ENCODE peak calls at places on chromosomes 12 and 14, in six cellular contexts. One of them, this sample, is unnamed.

GRCh38 chr12:111304642-111305071 is 64.2 kb downstream of the PHETA1 start:
- DNase-seq in H4: no peak
- DNase-seq in HT-29: peak
- DNase-seq in GM12891: no peak
- DNase-seq in C1 segment of cervical spinal cord: no peak
- DNase-seq in smooth muscle cell of the brain vasculature: no peak
- DNase-seq in this sample: no peak

GRCh38 chr14:48527832-48528231 is 852.4 kb upstream of the MDGA2 start:
- DNase-seq in H4: no peak
- DNase-seq in HT-29: no peak
- DNase-seq in GM12891: no peak
- DNase-seq in C1 segment of cervical spinal cord: no peak
- DNase-seq in smooth muscle cell of the brain vasculature: no peak
- DNase-seq in this sample: no peak

GRCh38 chr14:60510976-60511599 is 2.1 kb downstream of the SIX6 start:
- DNase-seq in H4: no peak
- DNase-seq in HT-29: no peak
- DNase-seq in GM12891: no peak
- DNase-seq in C1 segment of cervical spinal cord: no peak
- DNase-seq in smooth muscle cell of the brain vasculature: no peak
- DNase-seq in this sample: no peak

GRCh38 chr14:70707138-70708038 is 65.7 kb downstream of the TTC9 start:
- DNase-seq in H4: peak
- DNase-seq in HT-29: peak
- DNase-seq in GM12891: no peak
- DNase-seq in C1 segment of cervical spinal cord: no peak
- DNase-seq in smooth muscle cell of the brain vasculature: peak
- DNase-seq in this sample: no peak

GRCh38 chr12:113259499-113259953 is 38.3 kb downstream of the TPCN1 start:
- DNase-seq in H4: no peak
- DNase-seq in HT-29: no peak
- DNase-seq in GM12891: no peak
- DNase-seq in C1 segment of cervical spinal cord: peak
- DNase-seq in smooth muscle cell of the brain vasculature: peak
- DNase-seq in this sample: peak

GRCh38 chr12:39375206-39375808 is 67.6 kb downstream of the KIF21A start:
- DNase-seq in H4: no peak
- DNase-seq in HT-29: peak
- DNase-seq in GM12891: no peak
- DNase-seq in C1 segment of cervical spinal cord: no peak
- DNase-seq in smooth muscle cell of the brain vasculature: no peak
- DNase-seq in this sample: no peak

GRCh38 chr14:75452324-75452723 is 24.5 kb downstream of the JDP2 start:
- DNase-seq in H4: no peak
- DNase-seq in HT-29: no peak
- DNase-seq in GM12891: no peak
- DNase-seq in C1 segment of cervical spinal cord: no peak
- DNase-seq in smooth muscle cell of the brain vasculature: no peak
- DNase-seq in this sample: peak

GRCh38 chr12:49706351-49707126 is 666 bp downstream of the FMNL3 start:
- DNase-seq in H4: peak
- DNase-seq in HT-29: no peak
- DNase-seq in GM12891: no peak
- DNase-seq in C1 segment of cervical spinal cord: peak
- DNase-seq in smooth muscle cell of the brain vasculature: no peak
- DNase-seq in this sample: peak

GRCh38 chr12:131867891-131868675 is 26.3 kb upstream of the ULK1 start:
- DNase-seq in H4: peak
- DNase-seq in HT-29: no peak
- DNase-seq in GM12891: peak
- DNase-seq in C1 segment of cervical spinal cord: no peak
- DNase-seq in smooth muscle cell of the brain vasculature: no peak
- DNase-seq in this sample: no peak

GRCh38 chr12:89475203-89475990 is 49.2 kb downstream of the GALNT4 start:
- DNase-seq in H4: no peak
- DNase-seq in HT-29: no peak
- DNase-seq in GM12891: no peak
- DNase-seq in C1 segment of cervical spinal cord: no peak
- DNase-seq in smooth muscle cell of the brain vasculature: no peak
- DNase-seq in this sample: no peak

GRCh38 chr14:68682166-68683103 is 110.4 kb downstream of the ZFP36L1 start:
- DNase-seq in H4: peak
- DNase-seq in HT-29: no peak
- DNase-seq in GM12891: no peak
- DNase-seq in C1 segment of cervical spinal cord: peak
- DNase-seq in smooth muscle cell of the brain vasculature: no peak
- DNase-seq in this sample: peak

GRCh38 chr12:690466-690865 is 27.2 kb upstream of the NINJ2 start:
- DNase-seq in H4: no peak
- DNase-seq in HT-29: no peak
- DNase-seq in GM12891: no peak
- DNase-seq in C1 segment of cervical spinal cord: no peak
- DNase-seq in smooth muscle cell of the brain vasculature: no peak
- DNase-seq in this sample: peak

GRCh38 chr12:80778005-80778541 is 61.4 kb downstream of the MYF5 start:
- DNase-seq in H4: peak
- DNase-seq in HT-29: peak
- DNase-seq in GM12891: peak
- DNase-seq in C1 segment of cervical spinal cord: peak
- DNase-seq in smooth muscle cell of the brain vasculature: peak
- DNase-seq in this sample: peak

GRCh38 chr12:123059501-123059900 is 79.0 kb downstream of the ARL6IP4 start:
- DNase-seq in H4: no peak
- DNase-seq in HT-29: no peak
- DNase-seq in GM12891: no peak
- DNase-seq in C1 segment of cervical spinal cord: no peak
- DNase-seq in smooth muscle cell of the brain vasculature: no peak
- DNase-seq in this sample: no peak

GRCh38 chr12:263574-263973 is 938 bp upstream of the SLC6A13 start:
- DNase-seq in H4: no peak
- DNase-seq in HT-29: no peak
- DNase-seq in GM12891: no peak
- DNase-seq in C1 segment of cervical spinal cord: no peak
- DNase-seq in smooth muscle cell of the brain vasculature: no peak
- DNase-seq in this sample: no peak

GRCh38 chr12:121793836-121794531 is 496 bp upstream of the RHOF start:
- DNase-seq in H4: peak
- DNase-seq in HT-29: peak
- DNase-seq in GM12891: no peak
- DNase-seq in C1 segment of cervical spinal cord: peak
- DNase-seq in smooth muscle cell of the brain vasculature: peak
- DNase-seq in this sample: peak

This sample was measured in dermis microvascular lymphatic vessel endothelial cell.